ENCODE peak calls at places on chromosomes 6 and 20, in seven cellular contexts. B is psoas muscle, V is Peyer's patch, O is tibial nerve, T is fibroblast of lung, H is uterus, D is IMR-90. F is an unnamed sample.

GRCh38 chr20:33277471-33278441 is 5.3 kb upstream of the BPIFB1 start:
- DNase-seq in T (no peak), B (no peak), O (no peak), V (no peak), D (no peak), H (no peak), F (no peak)

GRCh38 chr20:24498641-24499040 is 29.2 kb downstream of the SYNDIG1 start:
- DNase-seq in D (no peak), V (no peak), O (no peak), H (no peak), T (no peak), B (no peak), F (no peak)

GRCh38 chr6:14711056-14711703 is 534.7 kb upstream of the JARID2 start:
- DNase-seq in V (no peak), D (peak), H (no peak), O (no peak), B (no peak), T (peak), F (no peak)

GRCh38 chr6:168581706-168582105 is 140.7 kb downstream of the SMOC2 start:
- DNase-seq in V (no peak), O (no peak), H (no peak), T (no peak), D (no peak), B (no peak), F (no peak)

GRCh38 chr6:136992113-136992512 is 52.7 kb downstream of the IL20RA start:
- DNase-seq in D (no peak), H (no peak), V (no peak), O (no peak), T (no peak), B (no peak), F (no peak)

GRCh38 chr6:144607998-144608736 is 323.0 kb downstream of the UTRN start:
- DNase-seq in O (no peak), D (no peak), V (no peak), H (no peak), B (no peak), T (no peak), F (no peak)

GRCh38 chr6:42710316-42710715 is 12.1 kb downstream of the PRPH2 start:
- DNase-seq in B (no peak), O (no peak), D (peak), T (no peak), V (no peak), H (no peak), F (peak)

GRCh38 chr20:4808872-4809271 is 87.2 kb downstream of the PRND start:
- DNase-seq in B (no peak), O (no peak), V (no peak), D (peak), H (no peak), T (peak), F (no peak)

GRCh38 chr6:78513856-78514255 is 353.5 kb upstream of the IRAK1BP1 start:
- DNase-seq in D (no peak), H (no peak), B (no peak), V (no peak), O (no peak), T (no peak), F (no peak)
- TF ChIP-seq CTCF in D (no peak), H (no peak), B (no peak), V (no peak), O (no peak), T (no peak), F (no peak)

DNA sequence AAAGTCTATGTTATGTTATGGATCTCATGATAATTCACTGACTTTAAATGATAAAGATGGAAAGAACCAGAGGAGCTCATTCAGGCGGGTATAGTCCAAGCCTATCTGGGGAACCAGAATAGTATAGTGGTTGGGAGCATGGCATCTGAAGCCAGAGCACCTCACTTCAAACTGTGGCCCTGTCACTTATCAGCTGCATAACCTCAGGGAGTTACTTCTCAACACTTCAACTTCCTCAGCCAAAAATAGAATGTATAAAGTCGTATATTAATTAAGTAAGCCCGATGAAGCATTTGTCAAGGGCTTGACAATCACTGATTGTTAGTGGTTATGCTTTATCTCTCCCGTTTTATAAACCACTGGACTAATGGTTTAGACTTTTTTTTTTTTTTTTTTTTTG is 112.7 kb downstream of the RTN4IP1 start:
- DNase-seq in T (no peak), O (no peak), H (no peak), V (no peak), D (no peak), B (no peak), F (no peak)
- H3K4me3 ChIP-seq in T (no peak), O (no peak), H (no peak), V (no peak), D (no peak), B (no peak), F (no peak)

DNA sequence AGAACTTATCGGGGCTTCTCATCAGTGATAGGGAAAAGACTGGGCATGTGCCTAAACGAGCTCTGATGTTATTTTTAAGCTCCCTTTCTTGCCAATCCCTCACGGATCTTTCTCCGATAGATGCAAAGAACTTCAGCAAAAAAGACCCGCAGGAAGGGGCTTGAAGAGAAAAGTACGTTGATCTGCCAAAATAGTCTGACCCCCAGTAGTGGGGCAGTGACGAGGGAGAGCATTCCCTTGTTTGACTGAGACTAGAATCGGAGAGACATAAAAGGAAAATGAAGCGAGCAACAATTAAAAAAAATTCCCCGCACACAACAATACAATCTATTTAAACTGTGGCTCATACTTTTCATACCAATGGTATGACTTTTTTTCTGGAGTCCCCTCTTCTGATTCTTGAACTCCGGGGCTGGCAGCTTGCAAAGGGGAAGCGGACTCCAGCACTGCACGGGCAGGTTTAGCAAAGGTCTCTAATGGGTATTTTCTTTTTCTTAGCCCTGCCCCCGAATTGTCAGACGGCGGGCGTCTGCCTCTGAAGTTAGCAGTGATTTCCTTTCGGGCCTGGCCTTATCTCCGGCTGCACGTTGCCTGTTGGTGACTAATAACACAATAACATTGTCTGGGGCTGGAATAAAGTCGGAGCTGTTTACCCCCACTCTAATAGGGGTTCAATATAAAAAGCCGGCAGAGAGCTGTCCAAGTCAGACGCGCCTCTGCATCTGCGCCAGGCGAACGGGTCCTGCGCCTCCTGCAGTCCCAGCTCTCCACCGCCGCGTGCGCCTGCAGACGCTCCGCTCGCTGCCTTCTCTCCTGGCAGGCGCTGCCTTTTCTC is at the start of gene EDN1:
- DNase-seq in H (peak), B (peak), D (peak), V (peak), T (peak), O (peak), F (peak)
- H3K27ac ChIP-seq in H (peak), B (peak), D (peak), V (peak), T (peak), O (peak), F (no peak)

GRCh38 chr6:1388081-1388926 is 1.1 kb upstream of the FOXF2 start:
- DNase-seq in V (no peak), O (no peak), H (no peak), D (peak), B (no peak), T (peak), F (no peak)
- TF ChIP-seq CTCF in V (no peak), O (no peak), H (no peak), D (no peak), B (no peak), T (peak), F (no peak)

GRCh38 chr20:63293456-63293855 is 470 bp downstream of the COL20A1 start:
- DNase-seq in D (no peak), H (no peak), T (no peak), V (no peak), O (no peak), B (no peak), F (no peak)

GRCh38 chr20:63291811-63292210 is 1.2 kb upstream of the COL20A1 start:
- DNase-seq in V (no peak), B (no peak), H (no peak), D (no peak), O (no peak), T (no peak), F (no peak)

GRCh38 chr20:63293866-63294535 is 1.0 kb downstream of the COL20A1 start:
- DNase-seq in O (no peak), V (no peak), T (no peak), B (no peak), D (no peak), H (no peak), F (no peak)

GRCh38 chr20:63292292-63292701 is 689 bp upstream of the COL20A1 start:
- DNase-seq in H (no peak), T (no peak), B (peak), D (no peak), O (no peak), V (no peak), F (no peak)

DNA sequence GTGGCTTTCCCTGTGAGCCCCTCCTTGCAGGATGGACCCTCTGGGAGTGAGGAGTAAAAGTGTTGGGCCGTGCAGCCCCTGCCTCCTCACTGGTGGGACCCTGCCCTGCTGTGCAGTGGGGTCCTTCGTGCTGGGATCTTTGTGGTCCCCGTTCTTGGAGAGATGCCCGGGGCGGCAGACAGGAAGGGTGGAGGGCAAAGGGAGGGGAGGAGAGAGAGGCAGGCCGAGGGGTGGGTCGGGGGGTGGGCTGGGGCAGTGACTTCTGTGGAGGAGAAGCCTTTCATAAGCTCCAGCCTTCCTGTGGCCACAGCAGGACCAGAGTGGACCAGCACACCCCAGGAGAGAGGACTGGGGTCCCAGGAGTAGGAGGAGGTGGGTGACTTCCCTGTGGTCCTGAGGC is at the start of gene COL20A1:
- DNase-seq in D (no peak), T (no peak), H (no peak), O (no peak), V (no peak), B (no peak), F (no peak)
- H3K4me3 ChIP-seq in D (no peak), T (no peak), H (no peak), O (no peak), V (no peak), B (no peak), F (no peak)

DNA sequence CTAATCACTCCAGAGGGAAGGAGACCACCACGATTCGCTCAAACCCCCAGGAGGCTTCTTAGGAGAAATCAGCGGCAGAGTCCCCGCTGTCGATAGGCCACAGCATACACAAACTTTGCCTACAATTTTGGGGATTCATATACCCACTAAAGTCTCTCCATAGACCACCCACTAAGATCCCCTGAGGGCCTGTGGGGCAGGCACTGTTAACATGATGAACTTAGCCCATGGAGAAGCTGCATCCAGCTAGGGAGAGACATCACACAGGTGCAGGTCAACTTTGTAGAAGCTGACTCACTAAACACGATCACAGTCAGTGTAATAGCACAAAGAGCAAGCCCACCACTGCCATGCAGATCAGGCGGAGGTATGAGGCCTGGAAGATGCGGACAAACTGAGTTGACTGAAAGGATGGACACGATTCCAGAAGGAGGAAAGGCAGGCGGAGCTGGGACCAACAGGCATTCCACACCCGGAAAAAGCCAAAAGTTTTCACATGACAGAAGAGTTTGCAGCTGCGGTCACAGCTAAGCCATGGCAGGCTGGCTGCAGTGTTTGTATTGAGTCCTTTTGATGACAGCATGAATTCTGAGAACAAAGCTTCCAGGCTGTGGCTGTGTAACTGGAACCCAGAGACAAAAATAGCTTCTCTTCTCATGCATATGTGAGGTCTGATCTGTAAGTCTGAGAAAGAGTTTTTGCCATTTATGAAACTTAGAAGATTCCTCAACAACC is 75.7 kb upstream of the QKI start:
- DNase-seq in H (no peak), D (peak), T (peak), O (no peak), B (peak), V (no peak), F (no peak)
- H3K27ac ChIP-seq in H (no peak), D (no peak), T (no peak), O (peak), B (peak), V (no peak), F (peak)

F was measured in dorsolateral prefrontal cortex.